ENCODE peak calls at places on chromosomes 4 and X, in ten cellular contexts. N is NCI-H774; S is effector memory CD8-positive, alpha-beta T cell; W is PC-9; J is cardiac muscle cell; E is lower leg skin; A is tibial artery; F is GM12891; U is Panc1; K is NCI-H1105. G is an unnamed sample.

GRCh38 chr4:47287735-47288134 is 175.8 kb downstream of the COMMD8 start:
- DNase-seq in K (no peak), F (no peak), W (no peak), N (no peak), E (no peak), U (no peak), S (no peak), J (no peak), A (no peak), G (no peak)

GRCh38 chrX:39819921-39820849 is 277.6 kb downstream of the BCOR start:
- DNase-seq in A (no peak), E (no peak), U (no peak), W (no peak), F (no peak), J (peak; percentile 47), S (no peak), K (no peak), N (no peak), G (no peak)

GRCh38 chrX:56615282-56615681 is 51.9 kb downstream of the UBQLN2 start:
- DNase-seq in W (no peak), E (no peak), J (no peak), K (no peak), F (no peak), A (no peak), S (no peak), N (no peak), U (no peak), G (no peak)

GRCh38 chr4:30754021-30754420 is 33.9 kb downstream of the PCDH7 start:
- DNase-seq in K (no peak), U (no peak), E (no peak), N (no peak), A (no peak), W (peak; percentile 52), S (no peak), F (no peak), J (no peak), G (no peak)

GRCh38 chr4:101835121-101835904 is 44.8 kb downstream of the BANK1 start:
- DNase-seq in F (no peak), W (peak; percentile 49), N (peak; percentile 18), E (no peak), K (peak; percentile 66), S (no peak), A (no peak), J (peak; percentile 7), U (no peak), G (no peak)

GRCh38 chr4:73606465-73606974 is 13.7 kb downstream of the RASSF6 start:
- DNase-seq in A (no peak), E (no peak), K (peak; percentile 67), J (no peak), S (no peak), W (no peak), U (no peak), F (no peak), N (peak; percentile 61), G (no peak)

GRCh38 chr4:28360681-28361080 is 1500.0 kb downstream of the STIM2 start:
- DNase-seq in A (no peak), F (no peak), W (no peak), J (no peak), N (no peak), S (no peak), E (no peak), U (no peak), K (no peak), G (no peak)

GRCh38 chr4:118955515-118955914 is 66.9 kb downstream of the SYNPO2 start:
- DNase-seq in N (no peak), K (no peak), E (no peak), A (no peak), F (no peak), W (no peak), U (no peak), S (no peak), J (no peak), G (no peak)

GRCh38 chrX:19334945-19335626 is 8.6 kb upstream of the PDHA1 start:
- DNase-seq in E (no peak), F (no peak), N (no peak), A (no peak), S (no peak), U (no peak), K (no peak), W (no peak), J (peak; percentile 8), G (no peak)

GRCh38 chr4:145734576-145735329 is 54.8 kb downstream of the C4orf51 start:
- DNase-seq in J (no peak), F (no peak), U (no peak), E (peak; percentile 88), S (no peak), A (peak; percentile 85), W (peak; percentile 95), K (no peak), N (no peak), G (no peak)

GRCh38 chrX:129706395-129707072 is 32.2 kb upstream of the XPNPEP2 start:
- DNase-seq in F (no peak), A (peak; percentile 41), K (peak; percentile 33), J (no peak), U (no peak), N (peak; percentile 34), E (peak; percentile 70), S (no peak), W (no peak), G (no peak)

GRCh38 chrX:150649096-150649870 is 43.9 kb upstream of the MTMR1 start:
- DNase-seq in J (no peak), W (no peak), S (no peak), F (no peak), A (peak; percentile 41), N (no peak), U (no peak), E (no peak), K (no peak), G (no peak)

GRCh38 chr4:79027656-79028055 is 88.4 kb upstream of the PAQR3 start:
- DNase-seq in J (no peak), A (no peak), E (no peak), W (no peak), N (no peak), U (no peak), F (no peak), K (no peak), S (no peak), G (no peak)

GRCh38 chr4:69750346-69750745 is 10.1 kb downstream of the SULT1B1 start:
- DNase-seq in F (no peak), E (no peak), W (peak; percentile 50), A (no peak), S (no peak), J (no peak), U (no peak), N (no peak), K (no peak), G (no peak)